ENCODE peak calls at places on chromosomes 12 and 14, in four cellular contexts. V, C, D and X are unnamed samples.

GRCh38 chr12:31849090-31849687 is 110.0 kb upstream of the RESF1 start:
- DNase-seq in C (peak; percentile 30), D (peak; percentile 18), V (no peak), X (no peak)

GRCh38 chr12:90909069-90909676 is 45.8 kb downstream of the CCER1 start:
- DNase-seq in V (no peak), C (no peak), D (peak; percentile 70), X (no peak)

GRCh38 chr12:30996255-30996654 is 69.7 kb downstream of the TSPAN11 start:
- DNase-seq in D (peak; percentile 81), C (no peak), V (no peak), X (peak; percentile 47)

GRCh38 chr14:23579311-23579630 is 681 bp upstream of the JPH4 start:
- DNase-seq in D (no peak), V (peak; percentile 59), C (no peak), X (no peak)

GRCh38 chr14:54170301-54170700 is 213.7 kb upstream of the BMP4 start:
- DNase-seq in V (no peak), D (no peak), C (no peak), X (no peak)

GRCh38 chr14:104964546-104964945 is 13.6 kb downstream of the AHNAK2 start:
- DNase-seq in C (no peak), V (no peak), D (no peak), X (no peak)

GRCh38 chr12:120175062-120175461 is 19.5 kb downstream of the GCN1 start:
- DNase-seq in V (no peak), C (no peak), D (no peak), X (no peak)

GRCh38 chr14:21109377-21110260 is 8.8 kb downstream of the TMEM253 start:
- DNase-seq in C (no peak), D (no peak), V (no peak), X (no peak)

GRCh38 chr12:91590991-91591987 is 408.7 kb upstream of the DCN start:
- DNase-seq in D (no peak), C (no peak), V (no peak), X (no peak)

GRCh38 chr14:29301571-29301970 is 535.0 kb downstream of the FOXG1 start:
- DNase-seq in V (no peak), C (no peak), D (no peak), X (no peak)

GRCh38 chr12:114769634-114770033 is 85.7 kb upstream of the TBX3 start:
- DNase-seq in V (no peak), C (no peak), D (no peak), X (no peak)

GRCh38 chr14:102675396-102675795 is 82.9 kb downstream of the RCOR1 start:
- DNase-seq in D (peak; percentile 47), V (no peak), C (no peak), X (peak; percentile 21)

GRCh38 chr12:123284669-123285068 is 13.0 kb upstream of the CDK2AP1 start:
- DNase-seq in C (no peak), V (no peak), D (no peak), X (no peak)

GRCh38 chr14:103730490-103731035 is 15.0 kb downstream of the ZFYVE21 start:
- DNase-seq in C (no peak), D (peak; percentile 40), V (no peak), X (no peak)

GRCh38 chr12:46491548-46491947 is 119.0 kb upstream of the SLC38A2 start:
- DNase-seq in V (no peak), D (no peak), C (no peak), X (no peak)

GRCh38 chr14:39177168-39177545 is 2.1 kb downstream of the PNN start:
- DNase-seq in C (no peak), D (no peak), V (no peak), X (no peak)

GRCh38 chr12:28517101-28517500 is 326.8 kb downstream of the CCDC91 start:
- DNase-seq in C (no peak), V (no peak), D (peak; percentile 52), X (no peak)

GRCh38 chr12:69570545-69571399 is 14.5 kb upstream of the CCT2 start:
- DNase-seq in D (peak; percentile 82), C (peak; percentile 44), V (no peak), X (peak; percentile 61)

GRCh38 chr12:50926415-50926814 is 25.9 kb upstream of the HIGD1C start:
- DNase-seq in V (no peak), C (no peak), D (no peak), X (no peak)

GRCh38 chr12:112977641-112978040 is 678 bp upstream of the OAS2 start:
- DNase-seq in D (no peak), V (no peak), C (no peak), X (no peak)

GRCh38 chr12:12714276-12715001 is 2.7 kb upstream of the CDKN1B start:
- DNase-seq in V (no peak), C (no peak), D (peak; percentile 67), X (no peak)

GRCh38 chr12:52405922-52406385 is at the start of gene KRT82:
- DNase-seq in V (no peak), C (no peak), D (no peak), X (no peak)

GRCh38 chr12:18139989-18140596 is 50.1 kb upstream of the RERGL start:
- DNase-seq in C (no peak), D (peak; percentile 45), V (no peak), X (no peak)

GRCh38 chr14:106185837-106186233 is 659.5 kb downstream of the TMEM121 start:
- DNase-seq in C (peak; percentile 61), D (no peak), V (no peak), X (no peak)

GRCh38 chr14:85071447-85071846 is 458.5 kb upstream of the FLRT2 start:
- DNase-seq in V (no peak), D (no peak), C (no peak), X (no peak)

GRCh38 chr12:2455410-2455809 is 339.4 kb upstream of the FKBP4 start:
- DNase-seq in D (no peak), V (no peak), C (no peak), X (no peak)

GRCh38 chr12:58306266-58306995 is 365.1 kb downstream of the ATP23 start:
- DNase-seq in D (no peak), V (no peak), C (no peak), X (no peak)

GRCh38 chr12:73867147-73867546 is 670.5 kb upstream of the ATXN7L3B start:
- DNase-seq in V (no peak), C (no peak), D (no peak), X (no peak)

GRCh38 chr12:101019667-101020066 is 190.4 kb downstream of the SLC5A8 start:
- DNase-seq in V (no peak), C (no peak), D (no peak), X (no peak)

GRCh38 chr12:92860521-92860920 is 68.6 kb downstream of the EEA1 start:
- DNase-seq in V (no peak), C (no peak), D (no peak), X (no peak)

GRCh38 chr12:75964150-75964549 is 67.4 kb downstream of the PHLDA1 start:
- DNase-seq in C (no peak), V (no peak), D (no peak), X (no peak)

GRCh38 chr14:55303646-55304277 is 32.5 kb downstream of the FBXO34 start:
- DNase-seq in V (no peak), C (no peak), D (no peak), X (no peak)

GRCh38 chr14:59543873-59544272 is 32.7 kb downstream of the CCDC175 start:
- DNase-seq in V (no peak), D (no peak), C (no peak), X (no peak)